ENCODE peak calls at places on chromosomes 3 and 15, in four cellular contexts. N is psoas muscle, R is upper lobe of right lung, L is cardiac muscle cell. E is an unnamed sample.

GRCh38 chr3:25284249-25284648 is 143.8 kb upstream of the RARB start:
- DNase-seq in N (no peak), L (no peak), R (no peak), E (no peak)

GRCh38 chr15:63372753-63373152 is 8.9 kb downstream of the CA12 start:
- DNase-seq in R (no peak), L (no peak), N (no peak), E (no peak)

GRCh38 chr3:42853739-42854302 is 21.9 kb downstream of the CYP8B1 start:
- DNase-seq in L (no peak), N (no peak), R (no peak), E (no peak)

GRCh38 chr3:140128217-140129137 is 193.5 kb downstream of the CLSTN2 start:
- DNase-seq in R (peak; percentile 67), N (peak; percentile 21), L (peak; percentile 70), E (peak; percentile 60)

GRCh38 chr15:100373037-100373896 is 31.5 kb upstream of the ADAMTS17 start:
- DNase-seq in L (no peak), R (no peak), N (peak; percentile 16), E (no peak)

GRCh38 chr15:63015618-63016017 is 26.9 kb upstream of the TPM1 start:
- DNase-seq in N (peak; percentile 43), L (no peak), R (no peak), E (peak; percentile 60)

GRCh38 chr15:57924536-57924935 is 141.0 kb downstream of the ALDH1A2 start:
- DNase-seq in N (no peak), R (no peak), L (no peak), E (no peak)

GRCh38 chr3:149792485-149793270 is at the start of gene ANKUB1:
- DNase-seq in R (no peak), N (no peak), L (no peak), E (no peak)

GRCh38 chr3:45964139-45964538 is 20.9 kb downstream of the CXCR6 start:
- DNase-seq in L (no peak), R (no peak), N (no peak), E (no peak)

GRCh38 chr15:67761343-67761742 is 64.0 kb upstream of the SKOR1 start:
- DNase-seq in N (no peak), L (no peak), R (no peak), E (no peak)

GRCh38 chr3:57557088-57557537 is 1.0 kb downstream of the PDE12 start:
- DNase-seq in R (no peak), N (peak; percentile 23), L (peak; percentile 2), E (peak; percentile 27)

GRCh38 chr15:48645558-48646330 is at the start of gene FBN1:
- DNase-seq in R (peak; percentile 66), L (peak; percentile 70), N (peak; percentile 75), E (peak; percentile 60)

GRCh38 chr3:63774776-63775175 is 44.3 kb upstream of the C3orf49 start:
- DNase-seq in L (no peak), N (no peak), R (no peak), E (no peak)
- H3K27ac ChIP-seq in L (no peak overlapping the region), N (no peak overlapping the region), R (no peak overlapping the region), E (no peak overlapping the region)

GRCh38 chr3:188180114-188180513 is 26.2 kb downstream of the LPP start:
- DNase-seq in L (no peak), R (no peak), N (no peak), E (no peak)
- H3K27ac ChIP-seq in L (peak overlapping the region; percentile 81), R (peak overlapping the region; percentile 66), N (peak overlapping the region; percentile 79), E (no peak overlapping the region)

GRCh38 chr3:198017100-198017499 is 57.1 kb downstream of the LMLN start:
- DNase-seq in N (no peak), R (no peak), L (no peak), E (no peak)
- H3K27ac ChIP-seq in N (no peak overlapping the region), R (no peak overlapping the region), L (no peak overlapping the region), E (no peak overlapping the region)

DNA sequence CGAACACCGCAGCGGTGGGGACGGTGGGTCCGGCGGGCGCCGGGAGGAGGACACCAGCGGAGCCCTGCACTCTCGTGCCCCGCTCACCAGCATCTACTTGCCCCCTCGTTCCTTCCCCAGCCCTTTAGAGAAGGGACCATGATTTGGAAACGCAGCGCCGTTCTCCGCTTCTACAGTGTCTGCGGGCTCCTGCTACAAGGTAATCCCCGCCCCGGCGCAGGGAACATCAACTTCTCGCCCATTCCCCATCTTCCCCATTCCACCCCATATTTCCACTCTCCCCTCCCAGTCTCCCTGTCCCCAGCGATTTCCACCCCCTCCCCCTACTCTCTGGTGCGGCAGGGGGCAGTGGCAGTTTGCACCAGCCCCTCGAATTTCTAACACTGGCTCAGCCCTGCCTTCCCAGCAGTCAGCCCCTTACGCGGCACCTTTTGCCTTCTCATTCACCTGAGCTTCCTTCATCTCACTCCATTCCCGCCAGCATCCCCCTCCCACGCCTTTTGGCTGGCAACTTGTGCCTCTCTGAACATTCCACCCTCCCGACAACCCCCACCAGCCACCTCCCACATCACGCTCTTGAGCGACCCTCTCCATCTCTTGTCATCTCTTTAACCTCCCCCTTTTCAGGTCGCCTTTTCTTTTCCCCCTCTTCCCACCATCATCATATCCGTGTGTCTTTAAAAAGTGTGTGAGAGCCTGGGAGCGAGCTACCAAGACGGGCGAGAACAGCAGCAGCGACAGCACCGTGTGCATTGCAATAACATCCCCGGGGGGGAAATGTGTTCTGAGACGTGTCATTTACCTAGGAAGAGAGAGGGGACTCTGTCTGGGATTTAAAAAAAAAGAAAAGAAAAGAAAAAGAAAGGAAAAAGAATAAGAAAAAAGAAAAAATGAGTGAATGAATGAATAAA is 936 bp downstream of the CADM2 start:
- DNase-seq in R (no peak), N (no peak), L (peak; percentile 17), E (peak; percentile 17)
- H3K27ac ChIP-seq in R (no peak overlapping the region), N (peak overlapping the region; percentile 58), L (no peak overlapping the region), E (no peak overlapping the region)

E was measured in right lobe of liver.